ENCODE peak calls at places on chromosomes 5 and 9, in eight cellular contexts. F, N, L, Z, C, Y, V and M are unnamed samples.
A peak's percentile ranks its signal among the peaks of the same experiment; 100 is the strongest.

GRCh38 chr9:27351438-27351837 is 54.5 kb upstream of the EQTN start:
- DNase-seq in F (no peak), N (no peak), L (no peak), Z (no peak), C (peak; percentile 41), Y (peak; percentile 7), V (no peak), M (no peak)

GRCh38 chr5:153147891-153148623 is 342.4 kb upstream of the GRIA1 start:
- DNase-seq in F (no peak), N (peak; percentile 55), L (peak; percentile 29), Z (no peak), C (peak; percentile 39), Y (peak; percentile 64), V (peak; percentile 73), M (no peak)

GRCh38 chr5:146425023-146425422 is 22.1 kb upstream of the TCERG1 start:
- DNase-seq in F (no peak), N (no peak), L (no peak), Z (no peak), C (no peak), Y (no peak), V (peak; percentile 61), M (no peak)

GRCh38 chr9:108776920-108777650 is 78.7 kb downstream of the ACTL7B start:
- DNase-seq in F (no peak), N (peak; percentile 63), L (no peak), Z (no peak), C (no peak), Y (peak; percentile 78), V (no peak), M (no peak)

GRCh38 chr9:91729558-91729842 is 220.5 kb downstream of the ROR2 start:
- DNase-seq in F (no peak), N (no peak), L (no peak), Z (no peak), C (no peak), Y (no peak), V (no peak), M (no peak)

GRCh38 chr5:443239-444151 is 519 bp downstream of the EXOC3 start:
- DNase-seq in F (no peak), N (no peak), L (no peak), Z (peak; percentile 70), C (no peak), Y (no peak), V (no peak), M (peak; percentile 86)

GRCh38 chr9:95552814-95553546 is 36.2 kb upstream of the PTCH1 start:
- DNase-seq in F (no peak), N (no peak), L (peak; percentile 37), Z (no peak), C (peak; percentile 69), Y (peak; percentile 63), V (peak; percentile 81), M (no peak)

GRCh38 chr9:130681769-130682489 is 11.7 kb upstream of the EXOSC2 start:
- DNase-seq in F (no peak), N (peak; percentile 47), L (no peak), Z (no peak), C (no peak), Y (no peak), V (peak; percentile 80), M (peak; percentile 74)

GRCh38 chr5:138635268-138635667 is 60.1 kb upstream of the HSPA9 start:
- DNase-seq in F (no peak), N (no peak), L (no peak), Z (no peak), C (no peak), Y (peak; percentile 69), V (no peak), M (no peak)

GRCh38 chr9:7756088-7756487 is 43.5 kb downstream of the DMAC1 start:
- DNase-seq in F (no peak), N (no peak), L (no peak), Z (no peak), C (no peak), Y (no peak), V (no peak), M (no peak)

GRCh38 chr9:129773262-129774048 is 20.6 kb upstream of the PTGES start:
- DNase-seq in F (no peak), N (peak; percentile 95), L (no peak), Z (no peak), C (peak; percentile 70), Y (peak; percentile 77), V (no peak), M (no peak)